ENCODE peak calls at places on chromosomes 11 and 22, in five cellular contexts. S, X, J, M and C are unnamed samples. For H3K36me3, the result is how much of the 10 kb centered on the place peaks cover.

GRCh38 chr11:18721576-18722292 is 4.3 kb downstream of the IGSF22 start:
- DNase-seq in M (peak), S (peak), X (peak), J (peak), C (peak)

GRCh38 chr11:19398772-19399542 is 158.2 kb upstream of the E2F8 start:
- DNase-seq in M (no peak), X (peak), J (no peak), S (no peak), C (no peak)

GRCh38 chr22:30201970-30202369 is 44.6 kb downstream of the LIF start:
- DNase-seq in S (no peak), M (no peak), X (peak), J (peak), C (no peak)

GRCh38 chr11:1453611-1454386 is 32.8 kb downstream of the MOB2 start:
- DNase-seq in M (peak), S (no peak), X (no peak), J (peak), C (peak)

GRCh38 chr11:79155237-79155636 is 285.6 kb downstream of the TENM4 start:
- DNase-seq in J (no peak), M (no peak), X (no peak), S (no peak), C (no peak)

GRCh38 chr22:41500303-41500702 is 31.4 kb downstream of the ACO2 start:
- DNase-seq in X (no peak), J (no peak), S (no peak), M (no peak), C (no peak)

GRCh38 chr11:61062181-61062955 is 39.9 kb upstream of the CD5 start:
- DNase-seq in M (no peak), J (no peak), S (no peak), X (no peak), C (no peak)

GRCh38 chr22:34608716-34609115 is 457.2 kb upstream of the ISX start:
- DNase-seq in M (no peak), S (no peak), X (no peak), J (peak), C (no peak)

GRCh38 chr11:93959663-93960062 is 61.5 kb upstream of the HEPHL1 start:
- DNase-seq in J (no peak), M (no peak), X (no peak), S (no peak), C (no peak)

GRCh38 chr11:117171648-117172051 is 6.9 kb upstream of the SIDT2 start:
- DNase-seq in X (peak), J (no peak), S (no peak), M (no peak), C (no peak)

GRCh38 chr11:130383363-130384168 is 44.8 kb downstream of the ADAMTS8 start:
- DNase-seq in X (peak), M (no peak), S (no peak), J (peak), C (no peak)

GRCh38 chr11:10805741-10806140 is 3.0 kb downstream of the EIF4G2 start:
- DNase-seq in S (no peak), J (no peak), X (no peak), M (no peak), C (no peak)

GRCh38 chr11:75668508-75669297 is at the start of gene MAP6:
- DNase-seq in M (no peak), J (peak), X (peak), S (peak), C (no peak)

GRCh38 chr11:19763315-19763714 is 50.7 kb downstream of the NAV2 start:
- DNase-seq in S (no peak), M (no peak), J (no peak), X (no peak), C (no peak)

GRCh38 chr22:40055143-40055926 is 60.6 kb downstream of the FAM83F start:
- DNase-seq in X (no peak), S (no peak), M (no peak), J (peak), C (peak)

GRCh38 chr11:3157381-3158130 is 7.6 kb downstream of the OSBPL5 start:
- DNase-seq in S (no peak), M (no peak), J (peak), X (no peak), C (no peak)

GRCh38 chr22:18044548-18045271 is 20.3 kb upstream of the MICAL3 start:
- DNase-seq in M (no peak), J (no peak), S (no peak), X (no peak), C (no peak)

GRCh38 chr11:7592706-7593105 is 78.9 kb downstream of the PPFIBP2 start:
- DNase-seq in X (peak), M (no peak), J (peak), S (no peak), C (no peak)

GRCh38 chr11:66317766-66318575 is 1.1 kb upstream of the CD248 start:
- DNase-seq in J (peak), S (peak), M (peak), X (peak), C (peak)

GRCh38 chr11:117588166-117588810 is 208.7 kb downstream of the DSCAML1 start:
- DNase-seq in M (no peak), S (no peak), X (no peak), J (no peak), C (no peak)

GRCh38 chr11:59503276-59503675 is at the start of gene OR4D11:
- DNase-seq in X (no peak), S (no peak), M (no peak), J (no peak), C (no peak)

GRCh38 chr22:27474711-27475547 is 326.6 kb downstream of the MN1 start:
- DNase-seq in J (peak), M (no peak), S (peak), X (peak), C (no peak)

GRCh38 chr11:102810943-102811528 is 13.1 kb upstream of the MMP1 start:
- DNase-seq in M (no peak), S (peak), X (peak), J (peak), C (no peak)

DNA sequence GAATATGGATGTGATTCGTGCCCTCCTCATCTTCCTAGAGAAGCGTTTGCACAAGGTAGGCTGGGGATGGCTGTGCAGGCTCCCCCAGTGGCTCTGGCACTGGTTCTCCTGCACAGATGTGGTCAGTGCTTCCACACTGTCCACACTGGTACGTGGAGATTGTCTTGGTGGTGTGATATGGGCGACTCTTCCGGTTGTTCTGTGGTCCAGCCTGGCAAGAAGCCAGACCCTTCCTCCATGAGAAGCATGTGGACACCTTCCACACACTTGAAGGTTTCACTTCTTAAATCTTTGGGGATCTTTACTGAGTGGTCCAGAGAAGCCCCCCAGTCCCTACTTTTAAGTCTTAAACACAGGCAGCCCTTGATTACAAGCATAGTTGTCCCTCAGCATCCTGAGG is 3.8 kb downstream of the RIC8A start:
- DNase-seq in J (no peak), S (no peak), X (no peak), M (no peak), C (no peak)
- H3K36me3 ChIP-seq in J (under half), S (under half), X (half or more), M (half or more), C (half or more)

GRCh38 chr22:20582171-20582511 is 74.7 kb downstream of the MED15 start:
- DNase-seq in X (no peak), S (no peak), M (no peak), J (no peak), C (no peak)
- H3K36me3 ChIP-seq in X (half or more), S (under half), M (half or more), J (half or more), C (half or more)

GRCh38 chr11:71988050-71988449 is 10.7 kb upstream of the IL18BP start:
- DNase-seq in X (peak), S (no peak), M (no peak), J (no peak), C (no peak)
- H3K36me3 ChIP-seq in X (under half), S (under half), M (under half), J (under half), C (under half)

GRCh38 chr11:88202498-88202897 is 27.3 kb upstream of the RAB38 start:
- DNase-seq in J (no peak), X (no peak), S (no peak), M (no peak), C (no peak)
- H3K36me3 ChIP-seq in J (under half), X (under half), S (under half), M (under half), C (under half)

GRCh38 chr11:47571895-47572294 is 6.5 kb downstream of the PTPMT1 start:
- DNase-seq in M (no peak), S (no peak), J (peak), X (peak), C (no peak)
- H3K36me3 ChIP-seq in M (under half), S (under half), J (under half), X (under half), C (under half)

GRCh38 chr11:12245549-12245986 is 131.8 kb upstream of the PARVA start:
- DNase-seq in M (no peak), X (no peak), S (no peak), J (peak), C (no peak)
- H3K36me3 ChIP-seq in M (under half), X (under half), S (under half), J (under half), C (under half)

DNA sequence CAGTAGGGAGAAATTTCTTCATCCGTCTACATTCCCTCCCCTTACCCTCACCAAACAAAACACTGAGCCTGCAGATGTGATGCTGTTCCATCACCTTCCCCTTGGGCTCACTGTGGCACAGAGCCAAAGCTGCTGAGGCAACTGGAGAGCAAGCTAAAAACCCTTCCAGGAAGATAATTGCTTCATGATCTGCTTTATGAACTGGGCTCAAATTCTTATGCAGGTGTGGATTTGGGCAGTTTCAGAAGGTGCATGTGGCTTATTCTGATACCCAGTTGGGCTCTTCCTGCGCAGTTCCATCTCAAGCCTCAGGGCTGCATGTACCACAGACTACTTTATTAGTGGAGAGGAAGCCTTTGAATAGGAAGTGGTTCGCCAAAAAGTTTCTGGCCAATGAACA is 58.3 kb downstream of the AAMDC start:
- DNase-seq in X (peak), J (no peak), S (no peak), M (no peak), C (no peak)
- H3K36me3 ChIP-seq in X (half or more), J (under half), S (under half), M (under half), C (under half)

GRCh38 chr11:70430122-70430521 is 31.8 kb downstream of the CTTN start:
- DNase-seq in J (no peak), X (no peak), S (no peak), M (no peak), C (no peak)

GRCh38 chr11:70431611-70432010 is 33.3 kb downstream of the CTTN start:
- DNase-seq in S (no peak), J (no peak), M (no peak), X (no peak), C (no peak)

GRCh38 chr11:70430671-70431574 is 32.6 kb downstream of the CTTN start:
- DNase-seq in M (no peak), S (no peak), J (no peak), X (no peak), C (no peak)

GRCh38 chr11:70429428-70429705 is 31.0 kb downstream of the CTTN start:
- DNase-seq in S (no peak), M (no peak), X (no peak), J (no peak), C (no peak)

DNA sequence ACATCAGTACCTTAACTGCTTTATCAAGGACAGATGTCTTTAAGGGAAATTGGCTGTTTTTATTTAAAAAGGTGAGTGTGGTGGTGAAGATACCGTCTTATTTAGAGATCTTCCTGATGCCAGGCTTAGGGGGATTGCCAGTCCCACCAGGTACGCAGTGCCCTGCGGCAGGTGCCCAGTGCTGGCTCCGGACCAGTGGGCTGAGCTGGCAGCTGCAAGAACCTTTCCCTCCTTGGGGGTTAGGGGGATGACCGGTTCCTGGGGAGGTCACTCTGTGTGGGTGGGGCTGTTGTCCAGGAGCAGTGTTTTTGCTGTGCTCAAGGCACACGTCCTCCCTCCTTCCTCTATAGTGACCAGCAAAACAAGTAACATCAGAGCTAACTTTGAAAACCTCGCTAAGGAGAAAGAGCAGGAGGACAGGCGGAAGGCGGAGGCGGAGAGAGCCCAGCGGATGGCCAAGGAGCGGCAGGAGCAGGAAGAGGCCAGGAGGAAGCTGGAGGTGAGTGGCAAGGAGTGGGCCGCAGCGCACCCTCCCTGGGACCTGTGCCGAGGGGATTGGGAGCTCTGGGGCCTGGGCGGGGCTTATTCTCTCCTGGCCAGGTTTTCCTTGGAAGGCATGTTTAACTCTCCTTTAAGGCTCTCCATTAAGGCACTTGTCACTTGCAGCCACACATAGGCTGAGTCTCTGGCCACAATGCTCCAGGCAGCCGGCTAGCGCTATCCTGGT is 30.5 kb downstream of the CTTN start:
- DNase-seq in X (no peak), S (no peak), M (no peak), J (no peak), C (no peak)
- H3K36me3 ChIP-seq in X (half or more), S (under half), M (under half), J (half or more), C (under half)

DNA sequence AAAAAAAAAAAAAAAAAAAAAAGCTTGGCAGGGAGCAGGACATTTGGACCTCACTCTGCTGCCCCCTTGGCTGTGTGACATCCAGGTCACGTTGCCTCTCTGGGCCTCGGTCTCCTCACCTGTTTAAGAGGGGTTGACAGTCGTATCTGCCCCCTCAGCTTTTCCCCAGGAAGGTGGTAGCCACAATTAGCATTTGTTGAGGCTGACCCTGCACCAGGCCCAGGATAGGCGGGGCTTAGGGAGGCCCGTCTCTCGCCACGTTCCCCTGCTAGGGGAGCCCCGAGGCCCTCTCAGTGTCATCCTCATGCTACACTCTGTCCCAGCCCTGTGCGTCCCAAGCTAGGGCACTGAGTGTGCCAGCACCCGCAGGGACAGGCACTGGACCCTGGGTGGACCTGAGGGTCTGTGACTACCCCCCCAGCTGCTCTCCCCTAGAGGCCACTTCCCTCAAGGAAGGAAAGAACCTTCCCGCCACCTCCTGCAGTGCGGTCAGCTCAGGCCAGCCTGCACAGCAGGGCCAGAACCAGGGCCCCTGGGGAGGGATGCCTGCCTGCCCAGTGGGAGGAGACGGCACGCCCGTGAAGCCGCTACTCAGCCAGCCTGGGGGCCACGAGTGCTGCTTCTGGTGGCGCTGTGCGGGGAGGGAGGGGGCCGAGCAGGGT is 38.5 kb upstream of the PPARA start:
- DNase-seq in J (no peak), S (no peak), M (no peak), X (no peak), C (no peak)
- H3K36me3 ChIP-seq in J (under half), S (under half), M (under half), X (half or more), C (under half)

DNA sequence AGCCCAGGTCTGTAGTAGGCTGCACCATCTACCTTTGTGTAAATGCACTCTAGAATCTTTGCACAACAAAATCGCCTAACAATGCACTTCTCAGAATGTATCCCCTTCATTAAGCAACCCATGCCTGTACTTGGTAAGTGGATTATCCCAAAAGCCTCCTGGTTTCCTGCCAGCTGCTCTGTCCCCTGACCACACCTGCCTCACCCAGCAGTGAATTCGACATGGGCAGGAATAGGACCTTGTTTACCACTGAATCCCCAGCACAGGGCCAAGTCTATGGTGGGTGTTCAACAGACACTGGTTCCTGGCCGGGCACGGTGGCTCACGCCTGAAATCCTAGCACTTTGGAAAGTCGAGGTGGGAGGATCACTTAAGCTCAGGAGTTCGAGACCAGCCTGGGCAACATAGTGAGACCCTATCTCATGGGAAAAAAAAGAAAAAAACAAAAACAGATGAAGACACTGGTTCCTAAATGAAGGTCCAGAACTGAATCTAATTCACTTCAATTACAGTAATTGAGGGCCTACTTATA is 5.1 kb upstream of the SYCE3 start:
- DNase-seq in S (no peak), X (no peak), J (no peak), M (no peak), C (no peak)
- H3K36me3 ChIP-seq in S (under half), X (under half), J (under half), M (under half), C (under half)